ENCODE peak calls at places on chromosomes 16 and 17, in five cellular contexts. One of them, this sample, is unnamed.

GRCh38 chr17:22270381-22270780 is 578.1 kb downstream of the KCNJ18 start:
- DNase-seq in H1: no peak
- DNase-seq in H9: no peak
- DNase-seq in IMR-90: no peak
- DNase-seq in mesenchymal stem cell: no peak
- DNase-seq in this sample: no peak

GRCh38 chr17:74274060-74274702 is at the start of gene DNAI2:
- DNase-seq in H9: peak; percentile 83
- DNase-seq in mesenchymal stem cell: no peak
- DNase-seq in H1: peak; percentile 73
- DNase-seq in IMR-90: no peak
- DNase-seq in this sample: no peak

GRCh38 chr17:82103588-82104451 is 5.8 kb upstream of the FASN start:
- DNase-seq in mesenchymal stem cell: no peak
- DNase-seq in IMR-90: no peak
- DNase-seq in H9: peak; percentile 83
- DNase-seq in H1: peak; percentile 76
- DNase-seq in this sample: peak; percentile 97

GRCh38 chr16:27920391-27920891 is 143.1 kb downstream of the GSG1L start:
- DNase-seq in IMR-90: no peak
- DNase-seq in H1: peak; percentile 62
- DNase-seq in mesenchymal stem cell: no peak
- DNase-seq in H9: peak; percentile 83
- DNase-seq in this sample: peak; percentile 71

GRCh38 chr17:67528751-67529436 is 151.8 kb downstream of the PITPNC1 start:
- DNase-seq in H1: peak; percentile 67
- DNase-seq in mesenchymal stem cell: peak; percentile 98
- DNase-seq in H9: peak; percentile 88
- DNase-seq in IMR-90: peak; percentile 93
- DNase-seq in this sample: peak; percentile 77

GRCh38 chr16:68197250-68197649 is 38.7 kb downstream of the ESRP2 start:
- DNase-seq in H1: no peak
- DNase-seq in mesenchymal stem cell: peak; percentile 20
- DNase-seq in IMR-90: peak; percentile 40
- DNase-seq in H9: no peak
- DNase-seq in this sample: peak; percentile 63

GRCh38 chr17:8900626-8901585 is 33.4 kb upstream of the PIK3R6 start:
- DNase-seq in H9: peak; percentile 36
- DNase-seq in H1: no peak
- DNase-seq in IMR-90: no peak
- DNase-seq in mesenchymal stem cell: no peak
- DNase-seq in this sample: no peak

GRCh38 chr17:58318627-58319180 is 9.9 kb downstream of the TSPOAP1 start:
- DNase-seq in H1: no peak
- DNase-seq in IMR-90: no peak
- DNase-seq in H9: no peak
- DNase-seq in mesenchymal stem cell: no peak
- DNase-seq in this sample: no peak

GRCh38 chr16:3101018-3101840 is 2.1 kb upstream of the ZSCAN10 start:
- DNase-seq in H9: peak; percentile 74
- DNase-seq in IMR-90: no peak
- DNase-seq in H1: peak; percentile 68
- DNase-seq in mesenchymal stem cell: peak; percentile 34
- DNase-seq in this sample: peak; percentile 59

GRCh38 chr16:1545044-1545736 is 11.7 kb downstream of the TMEM204 start:
- DNase-seq in H1: no peak
- DNase-seq in IMR-90: no peak
- DNase-seq in H9: no peak
- DNase-seq in mesenchymal stem cell: peak; percentile 57
- DNase-seq in this sample: no peak

GRCh38 chr17:29096094-29096493 is 53.2 kb downstream of the PIPOX start:
- DNase-seq in H1: no peak
- DNase-seq in H9: no peak
- DNase-seq in IMR-90: no peak
- DNase-seq in mesenchymal stem cell: no peak
- DNase-seq in this sample: no peak

GRCh38 chr17:29575511-29576213 is 7.2 kb downstream of the TP53I13 start:
- DNase-seq in IMR-90: no peak
- DNase-seq in H9: peak; percentile 29
- DNase-seq in mesenchymal stem cell: no peak
- DNase-seq in H1: no peak
- DNase-seq in this sample: no peak

GRCh38 chr17:32869345-32870026 is 7.4 kb downstream of the MYO1D start:
- DNase-seq in mesenchymal stem cell: no peak
- DNase-seq in H9: no peak
- DNase-seq in H1: no peak
- DNase-seq in IMR-90: no peak
- DNase-seq in this sample: peak; percentile 48

GRCh38 chr16:3348547-3349167 is 7.0 kb upstream of the OR2C1 start:
- DNase-seq in H9: no peak
- DNase-seq in mesenchymal stem cell: no peak
- DNase-seq in H1: no peak
- DNase-seq in IMR-90: no peak
- DNase-seq in this sample: no peak

GRCh38 chr16:23801387-23801786 is 34.4 kb upstream of the PRKCB start:
- DNase-seq in H1: peak; percentile 89
- DNase-seq in mesenchymal stem cell: peak; percentile 26
- DNase-seq in IMR-90: peak; percentile 51
- DNase-seq in H9: peak; percentile 79
- DNase-seq in this sample: peak; percentile 83

GRCh38 chr16:83118365-83118764 is 491.6 kb downstream of the CDH13 start:
- DNase-seq in H9: no peak
- DNase-seq in mesenchymal stem cell: no peak
- DNase-seq in IMR-90: peak; percentile 47
- DNase-seq in H1: no peak
- DNase-seq in this sample: no peak

GRCh38 chr17:38925263-38925995 is at the start of gene LASP1NB:
- DNase-seq in H9: peak; percentile 89
- DNase-seq in IMR-90: peak; percentile 70
- DNase-seq in mesenchymal stem cell: no peak
- DNase-seq in H1: peak; percentile 76
- DNase-seq in this sample: no peak

GRCh38 chr17:79979201-79979840 is 56.4 kb downstream of the TBC1D16 start:
- DNase-seq in H9: peak; percentile 33
- DNase-seq in H1: no peak
- DNase-seq in IMR-90: no peak
- DNase-seq in mesenchymal stem cell: no peak
- DNase-seq in this sample: no peak

GRCh38 chr17:73318861-73319260 is 7.1 kb upstream of the CDC42EP4 start:
- DNase-seq in H1: no peak
- DNase-seq in IMR-90: no peak
- DNase-seq in mesenchymal stem cell: no peak
- DNase-seq in H9: peak; percentile 22
- DNase-seq in this sample: no peak

GRCh38 chr17:81306898-81307510 is 11.9 kb upstream of the SLC38A10 start:
- DNase-seq in H1: no peak
- DNase-seq in IMR-90: no peak
- DNase-seq in mesenchymal stem cell: no peak
- DNase-seq in H9: no peak
- DNase-seq in this sample: no peak

GRCh38 chr17:27315322-27315721 is 21.4 kb downstream of the WSB1 start:
- DNase-seq in H1: no peak
- DNase-seq in mesenchymal stem cell: no peak
- DNase-seq in IMR-90: peak; percentile 94
- DNase-seq in H9: peak; percentile 18
- DNase-seq in this sample: peak; percentile 80

GRCh38 chr17:3870871-3871306 is 22.0 kb downstream of the CAMKK1 start:
- DNase-seq in mesenchymal stem cell: no peak
- DNase-seq in IMR-90: no peak
- DNase-seq in H9: no peak
- DNase-seq in H1: no peak
- DNase-seq in this sample: no peak

GRCh38 chr17:35731932-35732805 is 730 bp downstream of the RASL10B start:
- DNase-seq in mesenchymal stem cell: peak; percentile 33
- DNase-seq in H9: peak; percentile 56
- DNase-seq in H1: peak; percentile 70
- DNase-seq in IMR-90: no peak
- DNase-seq in this sample: no peak

GRCh38 chr16:3096362-3096761 is 2.7 kb downstream of the ZSCAN10 start:
- DNase-seq in mesenchymal stem cell: no peak
- DNase-seq in H1: no peak
- DNase-seq in H9: no peak
- DNase-seq in IMR-90: no peak
- DNase-seq in this sample: no peak

GRCh38 chr16:56987692-56988091 is 1.7 kb upstream of the NLRC5 start:
- DNase-seq in H1: no peak
- DNase-seq in H9: no peak
- DNase-seq in IMR-90: no peak
- DNase-seq in mesenchymal stem cell: no peak
- DNase-seq in this sample: no peak

GRCh38 chr16:56989988-56990387 is 631 bp downstream of the NLRC5 start:
- DNase-seq in H9: no peak
- DNase-seq in IMR-90: no peak
- DNase-seq in mesenchymal stem cell: no peak
- DNase-seq in H1: no peak
- DNase-seq in this sample: no peak

GRCh38 chr16:56988161-56988947 is 1.0 kb upstream of the NLRC5 start:
- DNase-seq in IMR-90: peak; percentile 37
- DNase-seq in H1: no peak
- DNase-seq in H9: no peak
- DNase-seq in mesenchymal stem cell: peak; percentile 53
- DNase-seq in this sample: no peak

GRCh38 chr16:56990407-56991286 is 1.3 kb downstream of the NLRC5 start:
- DNase-seq in IMR-90: no peak
- DNase-seq in mesenchymal stem cell: no peak
- DNase-seq in H9: no peak
- DNase-seq in H1: no peak
- DNase-seq in this sample: no peak

DNA sequence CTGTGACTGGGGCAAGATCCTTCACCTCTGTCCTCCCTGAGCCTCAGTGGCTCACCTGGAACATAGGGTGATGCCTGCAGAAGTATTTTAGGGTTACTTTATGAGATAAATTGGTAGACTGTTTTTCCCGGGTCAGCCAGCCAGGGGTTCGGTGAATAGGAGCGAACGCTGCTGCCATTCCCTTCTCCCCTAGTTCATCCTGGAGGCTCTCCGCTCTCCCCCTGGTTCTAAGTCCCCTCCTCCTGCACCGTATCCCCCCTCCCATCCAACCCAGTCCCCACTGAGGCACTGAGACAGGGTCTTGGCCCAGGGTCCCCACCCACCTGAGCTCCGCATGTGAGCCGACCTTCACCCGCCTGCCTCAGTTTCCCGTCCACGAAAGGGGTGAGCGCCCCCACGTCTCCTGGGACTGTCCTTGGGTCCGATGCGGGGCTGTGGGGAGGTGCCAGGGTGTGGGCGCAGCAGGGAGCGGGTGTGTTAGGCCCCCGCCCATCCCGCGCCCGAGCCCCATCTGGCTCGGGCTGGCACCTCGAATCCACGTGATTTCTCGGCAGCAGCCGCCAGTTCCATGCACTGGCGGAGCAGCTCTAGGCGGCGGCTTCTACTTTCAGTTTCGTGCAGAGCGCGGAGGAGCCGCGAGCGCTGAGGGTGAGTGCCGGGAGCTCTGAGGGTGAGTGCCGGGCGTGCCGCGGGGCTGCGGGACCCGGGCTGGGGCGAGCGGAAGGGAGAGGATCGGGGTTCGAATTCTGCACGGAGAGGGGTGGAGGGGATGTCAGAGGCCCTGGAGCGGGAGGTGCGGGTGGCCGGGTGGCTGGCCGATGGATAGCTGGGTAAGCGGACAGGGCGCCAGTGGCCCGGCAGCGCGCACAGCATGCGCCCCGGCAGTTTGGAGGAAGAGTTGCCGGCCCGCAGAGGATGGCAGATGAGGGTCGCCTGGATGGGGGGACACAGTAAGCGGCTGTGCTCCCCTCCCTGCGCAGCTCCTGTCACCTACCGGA is at the start of gene NLRC5:
- DNase-seq in H1: peak; percentile 76
- DNase-seq in mesenchymal stem cell: peak; percentile 92
- DNase-seq in IMR-90: peak; percentile 78
- DNase-seq in H9: peak; percentile 68
- DNase-seq in this sample: peak; percentile 76
- H2AK5ac ChIP-seq in H1: no peak within 1 kb of the TSS
- H2AK5ac ChIP-seq in mesenchymal stem cell: peak within 1 kb of the TSS; percentile 46
- H2AK5ac ChIP-seq in IMR-90: peak within 1 kb of the TSS; percentile 94
- H2AK5ac ChIP-seq in H9: no peak within 1 kb of the TSS
- H2AK5ac ChIP-seq in this sample: no peak within 1 kb of the TSS

GRCh38 chr17:76691379-76692191 is 19.2 kb downstream of the MXRA7 start:
- DNase-seq in IMR-90: no peak
- DNase-seq in H9: no peak
- DNase-seq in H1: no peak
- DNase-seq in mesenchymal stem cell: no peak
- DNase-seq in this sample: no peak
- H2AK5ac ChIP-seq in IMR-90: peak overlapping the region; percentile 23
- H2AK5ac ChIP-seq in H9: no peak overlapping the region
- H2AK5ac ChIP-seq in H1: no peak overlapping the region
- H2AK5ac ChIP-seq in mesenchymal stem cell: peak overlapping the region; percentile 47
- H2AK5ac ChIP-seq in this sample: no peak overlapping the region

GRCh38 chr17:17782425-17783120 is 54.2 kb downstream of the SREBF1 start:
- DNase-seq in mesenchymal stem cell: peak; percentile 29
- DNase-seq in IMR-90: no peak
- DNase-seq in H1: peak; percentile 77
- DNase-seq in H9: peak; percentile 73
- DNase-seq in this sample: no peak
- H2AK5ac ChIP-seq in mesenchymal stem cell: no peak overlapping the region
- H2AK5ac ChIP-seq in IMR-90: peak overlapping the region; percentile 18
- H2AK5ac ChIP-seq in H1: no peak overlapping the region
- H2AK5ac ChIP-seq in H9: no peak overlapping the region
- H2AK5ac ChIP-seq in this sample: no peak overlapping the region

DNA sequence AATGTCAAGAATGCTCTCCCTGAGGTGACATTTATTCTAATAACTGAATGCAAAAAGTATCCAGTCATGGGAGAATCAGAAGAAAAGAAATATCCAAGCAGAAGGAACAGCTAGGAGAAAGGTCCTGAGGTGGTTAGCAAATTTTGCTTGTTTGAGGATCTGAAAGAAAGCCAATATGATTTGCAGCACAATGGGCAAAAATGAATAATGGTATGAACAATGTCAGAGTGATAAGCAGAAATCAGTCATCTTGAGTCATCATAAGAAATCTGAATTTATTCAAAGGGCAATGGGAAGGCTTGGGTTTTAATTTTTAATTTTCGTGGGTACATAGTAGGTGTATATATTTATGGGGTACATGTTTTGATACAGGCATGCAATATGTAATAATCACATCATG is 68.5 kb downstream of the BRIP1 start:
- DNase-seq in H9: no peak
- DNase-seq in mesenchymal stem cell: no peak
- DNase-seq in H1: no peak
- DNase-seq in IMR-90: no peak
- DNase-seq in this sample: no peak
- H2AK5ac ChIP-seq in H9: no peak overlapping the region
- H2AK5ac ChIP-seq in mesenchymal stem cell: no peak overlapping the region
- H2AK5ac ChIP-seq in H1: no peak overlapping the region
- H2AK5ac ChIP-seq in IMR-90: no peak overlapping the region
- H2AK5ac ChIP-seq in this sample: no peak overlapping the region

DNA sequence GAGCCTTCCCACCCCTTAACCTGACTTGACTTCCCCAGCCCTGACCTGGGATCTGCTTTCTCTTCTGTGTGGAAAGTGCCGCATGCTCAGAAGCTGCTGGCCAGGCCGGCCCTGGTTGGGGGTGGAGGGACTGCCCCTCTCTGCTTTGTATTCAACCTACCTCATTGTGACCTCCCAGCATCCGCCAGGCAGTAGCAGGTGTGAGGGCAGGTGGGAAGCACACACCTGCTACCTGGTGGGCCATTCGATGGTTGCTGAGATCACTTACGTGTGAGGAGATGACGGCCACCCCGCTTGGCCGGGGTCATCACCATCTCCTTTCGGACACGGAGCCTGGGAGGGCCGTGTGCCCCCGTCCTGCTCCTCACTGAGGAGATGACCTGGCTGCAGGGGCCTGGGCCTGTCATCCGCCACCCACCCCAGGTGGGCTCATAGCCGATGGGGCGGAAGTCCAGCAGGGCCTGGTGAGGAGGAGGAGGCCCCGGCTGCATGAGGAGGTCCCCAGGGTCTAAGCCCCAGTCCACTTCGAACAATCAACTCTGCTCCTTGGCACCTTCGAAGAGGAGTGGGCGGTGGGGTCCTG is 7.1 kb downstream of the CPNE7 start:
- DNase-seq in H9: no peak
- DNase-seq in mesenchymal stem cell: no peak
- DNase-seq in H1: no peak
- DNase-seq in IMR-90: no peak
- DNase-seq in this sample: no peak
- H2AK5ac ChIP-seq in H9: no peak overlapping the region
- H2AK5ac ChIP-seq in mesenchymal stem cell: peak overlapping the region; percentile 96
- H2AK5ac ChIP-seq in H1: no peak overlapping the region
- H2AK5ac ChIP-seq in IMR-90: peak overlapping the region; percentile 98
- H2AK5ac ChIP-seq in this sample: no peak overlapping the region

This sample was measured in trophoblast cell.